ENCODE peak calls at places on chromosomes 3 and 15, in nine cellular contexts. V, I, K, Z, M, H, A, R and F are unnamed samples.

GRCh38 chr3:194243172-194243861 is 107.4 kb downstream of the HES1 start:
- DNase-seq in V (no peak), I (no peak), K (no peak), Z (no peak), M (peak), H (no peak), A (no peak), R (no peak), F (no peak)

GRCh38 chr3:194381460-194381875 is 11.9 kb upstream of the LRRC15 start:
- DNase-seq in V (no peak), I (no peak), K (no peak), Z (peak), M (no peak), H (no peak), A (no peak), R (peak), F (peak)

GRCh38 chr3:141231923-141232861 is 567 bp downstream of the PXYLP1 start:
- DNase-seq in V (peak), I (no peak), K (no peak), Z (no peak), M (peak), H (no peak), A (peak), R (no peak), F (peak)

GRCh38 chr3:72897758-72898007 is 9.8 kb downstream of the GXYLT2 start:
- DNase-seq in V (no peak), I (no peak), K (no peak), Z (no peak), M (no peak), H (no peak), A (no peak), R (no peak), F (no peak)

GRCh38 chr15:90358124-90359033 is 6.3 kb downstream of the ZNF774 start:
- DNase-seq in V (peak), I (no peak), K (no peak), Z (no peak), M (no peak), H (no peak), A (peak), R (peak), F (peak)

GRCh38 chr3:39106281-39107055 is 959 bp downstream of the GORASP1 start:
- DNase-seq in V (peak), I (no peak), K (no peak), Z (no peak), M (peak), H (no peak), A (peak), R (peak), F (peak)

GRCh38 chr3:174253221-174253620 is 605.9 kb upstream of the NAALADL2 start:
- DNase-seq in V (no peak), I (no peak), K (no peak), Z (no peak), M (no peak), H (no peak), A (no peak), R (no peak), F (no peak)

GRCh38 chr15:43042885-43043284 is 63.0 kb downstream of the UBR1 start:
- DNase-seq in V (no peak), I (no peak), K (no peak), Z (no peak), M (no peak), H (no peak), A (no peak), R (no peak), F (no peak)

GRCh38 chr3:171704814-171705213 is 105.5 kb downstream of the PLD1 start:
- DNase-seq in V (no peak), I (no peak), K (no peak), Z (no peak), M (no peak), H (no peak), A (no peak), R (no peak), F (no peak)

GRCh38 chr3:141000027-141000663 is 51.0 kb upstream of the SPSB4 start:
- DNase-seq in V (peak), I (no peak), K (no peak), Z (peak), M (peak), H (peak), A (peak), R (peak), F (peak)

GRCh38 chr3:179750720-179751328 is 98.0 kb downstream of the USP13 start:
- DNase-seq in V (peak), I (no peak), K (peak), Z (peak), M (no peak), H (peak), A (peak), R (peak), F (peak)

GRCh38 chr15:90004671-90005070 is 3.5 kb downstream of the ZNF710 start:
- DNase-seq in V (peak), I (no peak), K (peak), Z (no peak), M (peak), H (no peak), A (peak), R (peak), F (peak)

GRCh38 chr3:158058775-158059174 is 47.4 kb downstream of the SHOX2 start:
- DNase-seq in V (no peak), I (no peak), K (no peak), Z (peak), M (no peak), H (no peak), A (no peak), R (no peak), F (no peak)

GRCh38 chr15:52383100-52383588 is 87.5 kb upstream of the MYO5C start:
- DNase-seq in V (peak), I (no peak), K (no peak), Z (no peak), M (no peak), H (no peak), A (no peak), R (no peak), F (peak)

GRCh38 chr3:4606915-4607314 is 113.8 kb downstream of the ITPR1 start:
- DNase-seq in V (no peak), I (no peak), K (no peak), Z (no peak), M (no peak), H (no peak), A (no peak), R (no peak), F (no peak)

GRCh38 chr3:81716870-81717509 is 44.5 kb downstream of the GBE1 start:
- DNase-seq in V (peak), I (no peak), K (peak), Z (no peak), M (no peak), H (no peak), A (peak), R (peak), F (peak)

GRCh38 chr15:80559320-80559693 is 135.8 kb upstream of the ABHD17C start:
- DNase-seq in V (no peak), I (no peak), K (no peak), Z (no peak), M (no peak), H (no peak), A (no peak), R (no peak), F (no peak)

GRCh38 chr15:69760890-69761568 is 308.4 kb downstream of the RPLP1 start:
- DNase-seq in V (peak), I (peak), K (peak), Z (peak), M (peak), H (peak), A (peak), R (peak), F (peak)

GRCh38 chr3:11610044-11610671 is 33.6 kb downstream of the VGLL4 start:
- DNase-seq in V (peak), I (no peak), K (peak), Z (peak), M (no peak), H (no peak), A (peak), R (no peak), F (no peak)

GRCh38 chr3:113287111-113287817 is 75.9 kb downstream of the BOC start:
- DNase-seq in V (peak), I (no peak), K (peak), Z (no peak), M (no peak), H (no peak), A (peak), R (peak), F (peak)

GRCh38 chr3:56812749-56813655 is 11.3 kb upstream of the ARHGEF3 start:
- DNase-seq in V (peak), I (no peak), K (no peak), Z (no peak), M (no peak), H (no peak), A (peak), R (no peak), F (peak)

GRCh38 chr3:33215739-33216138 is 2.9 kb downstream of the SUSD5 start:
- DNase-seq in V (no peak), I (no peak), K (no peak), Z (no peak), M (no peak), H (no peak), A (no peak), R (no peak), F (no peak)

GRCh38 chr3:70832035-70832795 is 519.8 kb upstream of the MDFIC2 start:
- DNase-seq in V (peak), I (no peak), K (peak), Z (no peak), M (no peak), H (no peak), A (peak), R (peak), F (no peak)

GRCh38 chr15:62472616-62473299 is 307.7 kb upstream of the C2CD4B start:
- DNase-seq in V (no peak), I (no peak), K (no peak), Z (no peak), M (no peak), H (no peak), A (peak), R (peak), F (no peak)

GRCh38 chr3:194306771-194307640 is 44.1 kb downstream of the CPN2 start:
- DNase-seq in V (no peak), I (no peak), K (no peak), Z (no peak), M (no peak), H (peak), A (no peak), R (no peak), F (no peak)

GRCh38 chr15:72964135-72964534 is 88.1 kb upstream of the NEO1 start:
- DNase-seq in V (no peak), I (no peak), K (no peak), Z (no peak), M (no peak), H (no peak), A (no peak), R (no peak), F (no peak)

GRCh38 chr3:38469852-38470251 is 16.2 kb downstream of the ACVR2B start:
- DNase-seq in V (no peak), I (no peak), K (no peak), Z (no peak), M (no peak), H (no peak), A (no peak), R (no peak), F (no peak)

GRCh38 chr15:41827880-41828746 is at the start of gene JMJD7:
- DNase-seq in V (peak), I (peak), K (peak), Z (peak), M (peak), H (peak), A (peak), R (peak), F (peak)

GRCh38 chr3:37806505-37807291 is 55.0 kb upstream of the CTDSPL start:
- DNase-seq in V (no peak), I (no peak), K (no peak), Z (no peak), M (no peak), H (no peak), A (no peak), R (no peak), F (no peak)

GRCh38 chr15:22973286-22973685 is 6.9 kb downstream of the CYFIP1 start:
- DNase-seq in V (no peak), I (no peak), K (no peak), Z (no peak), M (no peak), H (no peak), A (no peak), R (no peak), F (no peak)

GRCh38 chr3:188214442-188214841 is 60.5 kb downstream of the LPP start:
- DNase-seq in V (no peak), I (no peak), K (no peak), Z (no peak), M (no peak), H (peak), A (no peak), R (no peak), F (no peak)

GRCh38 chr15:93801206-93801605 is 430.2 kb upstream of the MCTP2 start:
- DNase-seq in V (no peak), I (no peak), K (no peak), Z (no peak), M (no peak), H (no peak), A (no peak), R (no peak), F (peak)

GRCh38 chr3:63809607-63810006 is 9.5 kb upstream of the C3orf49 start:
- DNase-seq in V (no peak), I (no peak), K (no peak), Z (peak), M (no peak), H (no peak), A (peak), R (peak), F (peak)

GRCh38 chr3:51311055-51311454 is 74.0 kb upstream of the MANF start:
- DNase-seq in V (peak), I (no peak), K (no peak), Z (no peak), M (no peak), H (peak), A (peak), R (peak), F (peak)

GRCh38 chr15:66400351-66400774 is 13.7 kb downstream of the MAP2K1 start:
- DNase-seq in V (peak), I (no peak), K (no peak), Z (no peak), M (no peak), H (no peak), A (peak), R (peak), F (peak)